ENCODE peak calls at places on chromosomes 12 and 14, in five cellular contexts. L is stimulated activated CD8-positive, alpha-beta memory T cell treated with anti-CD3 and anti-CD28 coated beads, Interleukin-7, amount 100 ng/mL, for 1 hour; E is left colon; H is stimulated activated CD4-positive, alpha-beta T cell treated with anti-CD3 and anti-CD28 coated beads, Interleukin-4, amount 100 ng/mL, for 24 hours; N is iPS-NIHi11. A is an unnamed sample.

GRCh38 chr14:81401420-81402122 is 1.4 kb upstream of the STON2 start:
- DNase-seq in L (no peak), N (no peak), H (no peak), E (no peak), A (no peak)

GRCh38 chr12:21780786-21781185 is 6.3 kb upstream of the KCNJ8 start:
- DNase-seq in H (no peak), L (no peak), N (no peak), E (no peak), A (no peak)

GRCh38 chr14:95515080-95515489 is 1.4 kb downstream of the SYNE3 start:
- DNase-seq in E (no peak), H (no peak), N (peak; percentile 81), L (no peak), A (no peak)

GRCh38 chr12:33757701-33758100 is 264.6 kb upstream of the ALG10 start:
- DNase-seq in L (no peak), H (no peak), N (no peak), E (no peak), A (no peak)

GRCh38 chr14:54768501-54768900 is 134.1 kb downstream of the GCH1 start:
- DNase-seq in H (no peak), E (no peak), N (no peak), L (no peak), A (no peak)

GRCh38 chr12:26704684-26705475 is 128.1 kb downstream of the ITPR2 start:
- DNase-seq in H (no peak), E (no peak), L (no peak), N (no peak), A (no peak)

GRCh38 chr14:97033556-97034081 is 236.4 kb downstream of the VRK1 start:
- DNase-seq in E (no peak), N (no peak), L (no peak), H (no peak), A (no peak)

GRCh38 chr12:68868043-68868790 is 60.2 kb downstream of the MDM2 start:
- DNase-seq in E (no peak), H (no peak), L (no peak), N (no peak), A (no peak)

GRCh38 chr12:53737951-53738833 is 10.9 kb upstream of the CALCOCO1 start:
- DNase-seq in E (peak; percentile 47), L (no peak), N (peak; percentile 88), H (peak; percentile 49), A (no peak)

GRCh38 chr12:101221301-101221700 is 11.3 kb upstream of the SLC5A8 start:
- DNase-seq in N (no peak), H (no peak), E (no peak), L (no peak), A (no peak)

GRCh38 chr12:6575648-6576047 is 7.6 kb upstream of the NOP2 start:
- DNase-seq in E (no peak), L (no peak), H (no peak), N (no peak), A (no peak)

GRCh38 chr12:57892232-57892987 is 45.9 kb upstream of the CTDSP2 start:
- DNase-seq in L (no peak), H (no peak), N (no peak), E (no peak), A (no peak)

GRCh38 chr14:94867931-94868597 is 98.2 kb upstream of the GSC start:
- DNase-seq in L (no peak), H (no peak), E (no peak), N (no peak), A (no peak)

GRCh38 chr14:94481468-94482131 is 5.6 kb upstream of the SERPINA9 start:
- DNase-seq in L (no peak), E (no peak), N (no peak), H (no peak), A (no peak)

GRCh38 chr14:77041837-77042557 is 13.5 kb upstream of the IRF2BPL start:
- DNase-seq in H (no peak), N (no peak), E (no peak), L (no peak), A (no peak)